ENCODE peak calls at places on chromosomes 3 and 15, in four cellular contexts. R is HepG2, N is K562, M is A549. K is an unnamed sample.

GRCh38 chr3:129936757-129937156 is 37.8 kb upstream of the TRH start:
- DNase-seq in N (peak; percentile 17), R (peak; percentile 85), M (no peak), K (no peak)

GRCh38 chr3:21417991-21418390 is 333.0 kb downstream of the ZNF385D start:
- DNase-seq in N (no peak), M (no peak), R (no peak), K (no peak)

GRCh38 chr15:44616974-44617373 is 46.5 kb downstream of the SPG11 start:
- DNase-seq in R (no peak), N (no peak), M (no peak), K (no peak)

GRCh38 chr3:127676456-127676855 is 3.7 kb downstream of the ABTB1 start:
- DNase-seq in N (no peak), M (no peak), R (no peak), K (no peak)

GRCh38 chr3:152403632-152404066 is 134.9 kb downstream of the MBNL1 start:
- DNase-seq in M (no peak), N (peak; percentile 17), R (no peak), K (no peak)

GRCh38 chr3:160038862-160039562 is 50.4 kb downstream of the IL12A start:
- DNase-seq in M (no peak), R (no peak), N (no peak), K (peak; percentile 5)

GRCh38 chr3:172275586-172275985 is 172.7 kb downstream of the GHSR start:
- DNase-seq in N (no peak), R (no peak), M (no peak), K (no peak)

GRCh38 chr15:40333922-40334492 is 6.7 kb downstream of the CCDC9B start:
- DNase-seq in N (peak; percentile 43), M (no peak), R (no peak), K (no peak)

GRCh38 chr3:138081371-138082084 is 33.9 kb downstream of the DZIP1L start:
- DNase-seq in R (no peak), M (no peak), N (no peak), K (no peak)

GRCh38 chr3:25895443-25895842 is 105.6 kb downstream of the OXSM start:
- DNase-seq in M (no peak), N (no peak), R (no peak), K (no peak)
- TF ChIP-seq PHF8 in M (no peak), N (no peak), R (no peak), K (no peak)

DNA sequence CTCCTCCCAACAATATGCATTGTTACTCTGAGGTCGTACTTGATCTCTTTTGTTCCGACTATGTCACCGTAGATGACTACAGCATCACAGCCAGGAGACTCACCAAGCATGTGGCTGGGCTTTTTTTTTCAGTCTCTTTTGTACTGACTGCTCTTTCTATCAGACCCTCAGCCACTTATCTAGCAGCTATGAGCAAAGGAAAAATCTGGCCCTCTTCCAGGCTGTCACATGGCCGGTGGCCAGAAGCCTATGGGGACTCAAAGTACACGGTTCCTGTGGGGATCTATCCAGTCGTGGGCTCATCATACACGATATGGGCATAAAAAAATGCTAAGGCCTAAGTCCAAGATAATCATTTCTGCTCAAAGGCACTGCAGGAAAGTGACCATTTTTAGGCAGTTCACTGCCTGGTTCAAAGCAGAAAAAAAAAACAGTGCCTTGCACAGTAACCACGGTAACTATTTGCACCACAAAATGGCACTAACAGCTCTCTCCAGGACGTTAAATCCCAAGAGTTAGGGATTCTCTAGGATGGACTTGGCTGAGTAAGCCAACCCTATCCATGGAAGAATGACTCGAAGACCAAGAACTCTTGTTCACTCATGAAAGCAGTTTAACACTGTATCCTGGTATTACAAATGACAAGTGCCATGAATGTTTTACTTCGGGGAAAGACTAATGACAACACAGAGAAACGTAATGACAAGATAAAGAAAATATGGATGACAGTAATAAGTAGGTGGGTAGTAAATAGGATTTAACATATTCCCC is 50.3 kb downstream of the SHQ1 start:
- DNase-seq in R (peak; percentile 5), N (peak; percentile 46), M (no peak), K (no peak)
- TF ChIP-seq PHF8 in R (no peak), N (no peak), M (no peak), K (no peak)

GRCh38 chr3:89954135-89954534 is 846.7 kb downstream of the EPHA3 start:
- DNase-seq in M (no peak), R (no peak), N (no peak), K (no peak)
- TF ChIP-seq PHF8 in M (no peak), R (no peak), N (no peak), K (no peak)

GRCh38 chr3:52350981-52351761 is 35.1 kb downstream of the DNAH1 start:
- DNase-seq in R (no peak), M (no peak), N (no peak), K (no peak)
- TF ChIP-seq PHF8 in R (no peak), M (no peak), N (no peak), K (no peak)

DNA sequence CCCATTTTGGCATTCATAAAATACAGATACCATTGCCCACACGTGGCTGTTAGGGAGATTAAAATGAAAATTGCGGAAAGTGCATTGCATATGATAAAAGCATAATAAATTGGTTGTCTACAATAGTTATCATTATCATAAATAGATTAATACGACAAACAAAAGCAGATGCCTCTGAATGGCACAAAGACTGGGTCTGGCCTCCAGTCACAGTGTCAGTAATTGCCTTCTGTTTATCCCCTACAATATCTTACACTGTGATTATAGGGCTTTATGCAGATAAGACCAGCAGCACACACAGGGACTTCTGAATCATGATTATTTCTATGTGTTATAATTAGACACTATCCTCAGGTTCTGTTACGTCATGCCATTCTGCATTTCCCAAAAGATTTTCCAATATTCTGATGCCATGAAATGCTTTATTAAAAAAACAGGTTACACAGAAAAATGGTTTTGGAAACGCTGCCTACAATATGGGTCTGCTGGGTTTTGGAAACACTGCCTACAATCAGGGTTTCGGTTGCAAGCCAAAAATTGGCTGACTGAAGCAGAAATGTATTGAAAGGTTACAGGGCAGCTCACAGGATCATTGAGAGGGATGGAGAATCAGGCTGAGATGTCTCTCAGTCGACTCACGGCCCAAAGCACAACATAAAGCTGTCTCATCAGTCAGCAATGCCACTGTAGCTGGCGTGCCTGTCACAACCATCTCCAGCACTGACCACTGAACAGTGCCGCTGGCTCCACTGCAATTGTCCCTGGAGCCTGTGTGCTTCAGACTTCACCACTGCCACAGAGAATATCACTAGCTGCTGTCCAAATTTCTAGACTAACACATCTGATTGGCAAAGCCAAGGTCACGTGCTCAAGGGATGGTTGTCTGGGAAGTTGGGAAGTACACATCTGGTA is 248.1 kb downstream of the ERC2 start:
- DNase-seq in R (no peak), M (no peak), N (no peak), K (no peak)
- TF ChIP-seq PHF8 in R (no peak), M (no peak), N (no peak), K (no peak)

K was measured in H1.